ENCODE peak calls at places on chromosomes 13 and 19, in seven cellular contexts. P is astrocyte, Y is RWPE1, E is fibroblast of lung, U is coronary artery, M is A673, R is BJ. D is an unnamed sample.
A peak's percentile ranks its signal among the peaks of the same experiment; 100 is the strongest.

GRCh38 chr19:33186835-33187540 is 7.1 kb upstream of the LRP3 start:
- DNase-seq in P (no peak), Y (no peak), E (no peak), U (no peak), M (no peak), R (no peak), D (no peak)

GRCh38 chr13:63124863-63125262 is 1709.2 kb upstream of the PCDH20 start:
- DNase-seq in P (peak; percentile 10), Y (no peak), E (peak; percentile 25), U (no peak), M (peak; percentile 57), R (no peak), D (no peak)

GRCh38 chr19:19263886-19264487 is 9.1 kb downstream of the TM6SF2 start:
- DNase-seq in P (no peak), Y (no peak), E (no peak), U (no peak), M (no peak), R (no peak), D (no peak)

GRCh38 chr19:52248256-52248655 is 21.1 kb upstream of the ZNF766 start:
- DNase-seq in P (no peak), Y (no peak), E (peak; percentile 30), U (no peak), M (peak; percentile 69), R (no peak), D (no peak)

GRCh38 chr19:13978306-13978705 is 26.0 kb downstream of the DCAF15 start:
- DNase-seq in P (no peak), Y (peak; percentile 57), E (no peak), U (peak; percentile 87), M (peak; percentile 92), R (no peak), D (no peak)

GRCh38 chr19:42313096-42313839 is at the start of gene TMEM145:
- DNase-seq in P (peak; percentile 41), Y (peak; percentile 53), E (peak; percentile 59), U (no peak), M (peak; percentile 68), R (no peak), D (peak; percentile 78)

GRCh38 chr13:97435794-97436193 is 1.8 kb downstream of the RAP2A start:
- DNase-seq in P (no peak), Y (no peak), E (peak; percentile 38), U (no peak), M (no peak), R (no peak), D (no peak)

GRCh38 chr19:5038631-5039271 is 69.8 kb downstream of the KDM4B start:
- DNase-seq in P (no peak), Y (no peak), E (no peak), U (no peak), M (peak; percentile 73), R (no peak), D (peak; percentile 71)

GRCh38 chr19:37778613-37779138 is 710 bp downstream of the ZNF573 start:
- DNase-seq in P (peak; percentile 9), Y (peak; percentile 26), E (peak; percentile 15), U (no peak), M (peak; percentile 12), R (no peak), D (no peak)

GRCh38 chr13:98947925-98948324 is 29.9 kb downstream of the DOCK9 start:
- DNase-seq in P (no peak), Y (no peak), E (no peak), U (no peak), M (peak; percentile 28), R (no peak), D (no peak)

GRCh38 chr13:80033286-80033685 is 307.6 kb downstream of the SPRY2 start:
- DNase-seq in P (no peak), Y (no peak), E (peak; percentile 34), U (no peak), M (no peak), R (no peak), D (no peak)

GRCh38 chr13:57982782-57983181 is 351.2 kb downstream of the PCDH17 start:
- DNase-seq in P (no peak), Y (no peak), E (no peak), U (no peak), M (no peak), R (no peak), D (no peak)

GRCh38 chr13:97243915-97244820 is 22.0 kb downstream of the MBNL2 start:
- DNase-seq in P (no peak), Y (no peak), E (no peak), U (no peak), M (no peak), R (no peak), D (no peak)

GRCh38 chr19:15696654-15697194 is 23.8 kb downstream of the CYP4F12 start:
- DNase-seq in P (no peak), Y (no peak), E (no peak), U (no peak), M (peak; percentile 12), R (no peak), D (no peak)

GRCh38 chr19:30471441-30471840 is 99.3 kb downstream of the ZNF536 start:
- DNase-seq in P (no peak), Y (no peak), E (no peak), U (no peak), M (no peak), R (no peak), D (no peak)

GRCh38 chr19:16325671-16326400 is 1.2 kb downstream of the KLF2 start:
- DNase-seq in P (no peak), Y (no peak), E (peak; percentile 33), U (peak; percentile 83), M (peak; percentile 65), R (no peak), D (no peak)

GRCh38 chr19:55309437-55309836 is 15.7 kb downstream of the TMEM150B start:
- DNase-seq in P (no peak), Y (no peak), E (no peak), U (no peak), M (no peak), R (no peak), D (no peak)

GRCh38 chr19:30204721-30205120 is 167.5 kb upstream of the ZNF536 start:
- DNase-seq in P (no peak), Y (no peak), E (no peak), U (peak; percentile 35), M (no peak), R (no peak), D (no peak)

GRCh38 chr19:47280183-47280797 is 5.6 kb downstream of the INAFM1 start:
- DNase-seq in P (no peak), Y (no peak), E (no peak), U (no peak), M (peak; percentile 54), R (no peak), D (no peak)

GRCh38 chr13:45809810-45810394 is 41.7 kb downstream of the SIAH3 start:
- DNase-seq in P (no peak), Y (no peak), E (no peak), U (peak; percentile 57), M (no peak), R (no peak), D (no peak)

GRCh38 chr13:27449081-27449603 is 1.2 kb downstream of the MTIF3 start:
- DNase-seq in P (no peak), Y (no peak), E (no peak), U (no peak), M (no peak), R (no peak), D (no peak)

GRCh38 chr19:13574933-13575332 is 68.7 kb upstream of the CACNA1A start:
- DNase-seq in P (no peak), Y (peak; percentile 31), E (no peak), U (no peak), M (no peak), R (no peak), D (no peak)

GRCh38 chr13:50916701-50917184 is 7.2 kb downstream of the RNASEH2B start:
- DNase-seq in P (no peak), Y (no peak), E (no peak), U (no peak), M (peak; percentile 9), R (no peak), D (no peak)

GRCh38 chr13:31982540-31982939 is 49.0 kb upstream of the FRY start:
- DNase-seq in P (peak; percentile 96), Y (peak; percentile 64), E (peak; percentile 96), U (no peak), M (peak; percentile 50), R (peak; percentile 81), D (no peak)

GRCh38 chr19:5153601-5154128 is 184.8 kb downstream of the KDM4B start:
- DNase-seq in P (no peak), Y (no peak), E (no peak), U (peak; percentile 62), M (no peak), R (no peak), D (no peak)

GRCh38 chr13:27273658-27274425 is 3.2 kb downstream of the RASL11A start:
- DNase-seq in P (peak; percentile 55), Y (no peak), E (peak; percentile 73), U (no peak), M (no peak), R (no peak), D (no peak)

GRCh38 chr19:55228403-55229031 is at the start of gene TMEM86B:
- DNase-seq in P (no peak), Y (no peak), E (no peak), U (no peak), M (no peak), R (no peak), D (no peak)

GRCh38 chr19:2793126-2793525 is 7.8 kb downstream of the THOP1 start:
- DNase-seq in P (no peak), Y (no peak), E (no peak), U (no peak), M (no peak), R (no peak), D (no peak)
- TF ChIP-seq CTCF in P (no peak), Y (no peak), E (no peak), U (no peak), M (no peak), R (no peak), D (no peak)

DNA sequence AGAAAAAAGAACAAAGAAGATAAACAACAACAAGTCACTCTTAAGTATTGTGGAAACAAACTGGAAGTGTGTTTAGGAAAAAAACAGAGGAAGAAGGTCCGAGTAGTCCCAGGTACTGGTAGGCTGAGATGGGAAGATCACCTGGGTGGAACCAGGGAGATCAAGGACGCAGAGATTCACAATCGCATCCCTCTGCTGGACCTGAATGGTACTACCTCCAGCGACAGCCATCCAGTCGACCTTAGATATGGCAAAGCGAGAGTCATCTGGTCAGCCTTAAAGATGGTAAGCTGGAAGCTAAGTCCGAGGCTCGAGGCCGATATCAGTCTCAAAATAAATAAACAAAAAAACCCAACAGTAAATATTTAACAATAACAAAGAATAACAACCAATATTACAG is 44.9 kb upstream of the ZNF91 start:
- DNase-seq in P (no peak), Y (no peak), E (no peak), U (no peak), M (no peak), R (no peak), D (no peak)
- TF ChIP-seq CTCF in P (no peak), Y (no peak), E (no peak), U (no peak), M (no peak), R (peak; percentile 1), D (no peak)

DNA sequence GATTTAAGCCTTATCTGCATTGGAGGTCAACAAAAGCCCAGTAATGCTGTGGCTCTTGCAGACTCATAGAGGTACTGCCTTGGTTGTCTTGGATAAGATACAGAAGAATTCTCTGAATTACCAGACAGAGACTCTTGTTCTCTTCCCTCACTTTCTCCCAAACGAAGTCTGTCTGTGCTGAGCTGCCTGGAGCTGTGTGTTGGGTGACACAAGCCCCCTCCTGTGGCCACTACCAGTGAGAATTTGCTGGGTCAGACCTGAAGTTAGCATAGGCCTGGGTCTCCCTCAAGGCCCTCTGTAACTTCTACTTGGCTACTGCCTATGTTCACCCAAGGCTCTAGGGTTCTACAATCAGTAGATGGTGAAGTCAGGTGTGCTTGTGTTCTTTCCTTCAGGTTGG is 413.0 kb downstream of the PCDH20 start:
- DNase-seq in P (no peak), Y (no peak), E (no peak), U (no peak), M (no peak), R (no peak), D (no peak)
- TF ChIP-seq CTCF in P (no peak), Y (no peak), E (no peak), U (no peak), M (no peak), R (no peak), D (no peak)

GRCh38 chr13:33285420-33286124 is at the start of gene STARD13:
- DNase-seq in P (peak; percentile 97), Y (peak; percentile 94), E (peak; percentile 98), U (peak; percentile 98), M (peak; percentile 98), R (peak; percentile 92), D (peak; percentile 32)
- TF ChIP-seq CTCF in P (peak; percentile 21), Y (peak; percentile 22), E (peak; percentile 37), U (no peak), M (peak; percentile 53), R (peak; percentile 60), D (no peak)

D was measured in GM13977.